ENCODE peak calls at places on chromosomes 5 and 9, in eight cellular contexts. T is fibroblast of lung, K is GM12864, B is lung, H is heart right ventricle, W is astrocyte of the spinal cord, J is neural progenitor cell, M is fibroblast of villous mesenchyme. U is an unnamed sample.
A peak's percentile ranks its signal among the peaks of the same experiment; 100 is the strongest.

GRCh38 chr5:132887326-132887725 is 13.9 kb downstream of the LEAP2 start:
- DNase-seq in T (no peak), K (no peak), B (no peak), H (no peak), W (no peak), J (no peak), M (peak; percentile 17), U (no peak)

GRCh38 chr5:120769291-120769872 is 305.3 kb downstream of the PRR16 start:
- DNase-seq in T (peak; percentile 62), K (no peak), B (no peak), H (no peak), W (no peak), J (no peak), M (peak; percentile 52), U (peak; percentile 92)

GRCh38 chr5:163894645-163895044 is 389.2 kb downstream of the MAT2B start:
- DNase-seq in T (peak; percentile 75), K (no peak), B (no peak), H (no peak), W (peak; percentile 66), J (no peak), M (peak; percentile 19), U (peak; percentile 26)

GRCh38 chr5:12217039-12217438 is 312.8 kb upstream of the CTNND2 start:
- DNase-seq in T (no peak), K (no peak), B (no peak), H (no peak), W (no peak), J (peak; percentile 71), M (no peak), U (no peak)

GRCh38 chr9:132238026-132238972 is 76.4 kb downstream of the NTNG2 start:
- DNase-seq in T (no peak), K (no peak), B (no peak), H (no peak), W (no peak), J (no peak), M (no peak), U (no peak)

GRCh38 chr9:88746744-88747398 is 211.9 kb downstream of the NXNL2 start:
- DNase-seq in T (no peak), K (no peak), B (no peak), H (no peak), W (no peak), J (peak; percentile 38), M (no peak), U (no peak)

GRCh38 chr5:75510417-75510835 is 1.0 kb downstream of the CERT1 start:
- DNase-seq in T (peak; percentile 50), K (no peak), B (no peak), H (no peak), W (peak; percentile 38), J (no peak), M (peak; percentile 46), U (peak; percentile 47)

GRCh38 chr9:109108318-109108717 is 11.4 kb downstream of the TMEM245 start:
- DNase-seq in T (peak; percentile 56), K (no peak), B (no peak), H (no peak), W (peak; percentile 70), J (no peak), M (peak; percentile 60), U (peak; percentile 37)

GRCh38 chr5:65263291-65263690 is 218.4 kb downstream of the ADAMTS6 start:
- DNase-seq in T (no peak), K (no peak), B (no peak), H (no peak), W (peak; percentile 43), J (no peak), M (peak; percentile 23), U (peak; percentile 83)

GRCh38 chr9:134419684-134420076 is 93.4 kb downstream of the RXRA start:
- DNase-seq in T (no peak), K (no peak), B (no peak), H (no peak), W (no peak), J (peak; percentile 66), M (no peak), U (no peak)

GRCh38 chr5:998276-998974 is 10.2 kb upstream of the NKD2 start:
- DNase-seq in T (no peak), K (no peak), B (no peak), H (peak; percentile 4), W (no peak), J (no peak), M (no peak), U (no peak)

GRCh38 chr9:114583371-114583770 is 4.2 kb upstream of the ATP6V1G1 start:
- DNase-seq in T (no peak), K (no peak), B (no peak), H (no peak), W (no peak), J (no peak), M (no peak), U (no peak)

GRCh38 chr5:133396187-133396621 is 216.1 kb downstream of the FSTL4 start:
- DNase-seq in T (no peak), K (no peak), B (peak; percentile 24), H (no peak), W (no peak), J (peak; percentile 90), M (no peak), U (no peak)

GRCh38 chr9:17509698-17510097 is 69.2 kb upstream of the SH3GL2 start:
- DNase-seq in T (no peak), K (no peak), B (no peak), H (no peak), W (peak; percentile 13), J (no peak), M (no peak), U (peak; percentile 33)

GRCh38 chr5:151793358-151793757 is 21.6 kb downstream of the G3BP1 start:
- DNase-seq in T (no peak), K (no peak), B (no peak), H (no peak), W (no peak), J (no peak), M (no peak), U (no peak)

GRCh38 chr5:1522601-1523479 is 920 bp downstream of the LPCAT1 start:
- DNase-seq in T (no peak), K (no peak), B (peak; percentile 30), H (peak; percentile 6), W (no peak), J (peak; percentile 59), M (peak; percentile 16), U (no peak)

GRCh38 chr5:82662340-82662739 is 384.2 kb upstream of the RPS23 start:
- DNase-seq in T (no peak), K (no peak), B (no peak), H (no peak), W (no peak), J (no peak), M (peak; percentile 38), U (no peak)

GRCh38 chr5:77846422-77847128 is 70.4 kb upstream of the TBCA start:
- DNase-seq in T (no peak), K (no peak), B (no peak), H (no peak), W (no peak), J (peak; percentile 70), M (no peak), U (no peak)

GRCh38 chr5:77847129-77847460 is 71.0 kb upstream of the TBCA start:
- DNase-seq in T (no peak), K (no peak), B (no peak), H (no peak), W (no peak), J (peak; percentile 47), M (no peak), U (no peak)

GRCh38 chr5:77844408-77845272 is 68.5 kb upstream of the TBCA start:
- DNase-seq in T (peak; percentile 30), K (no peak), B (no peak), H (no peak), W (no peak), J (peak; percentile 57), M (peak; percentile 12), U (no peak)

GRCh38 chr5:77843570-77844407 is 67.7 kb upstream of the TBCA start:
- DNase-seq in T (no peak), K (no peak), B (no peak), H (no peak), W (no peak), J (peak; percentile 68), M (no peak), U (no peak)

GRCh38 chr5:77845273-77845646 is 69.1 kb upstream of the TBCA start:
- DNase-seq in T (no peak), K (no peak), B (no peak), H (no peak), W (no peak), J (no peak), M (no peak), U (no peak)
- H3K4me3 ChIP-seq in T (no peak overlapping the region), K (no peak overlapping the region), B (no peak overlapping the region), H (peak overlapping the region; percentile 59), W (no peak overlapping the region), J (peak overlapping the region; percentile 44), M (peak overlapping the region; percentile 52), U (no peak overlapping the region)

GRCh38 chr9:137665697-137666504 is 47.1 kb downstream of the EHMT1 start:
- DNase-seq in T (peak; percentile 11), K (no peak), B (no peak), H (no peak), W (peak; percentile 41), J (peak; percentile 90), M (peak; percentile 59), U (peak; percentile 56)
- TF ChIP-seq CTCF in T (no peak), K (no peak), B (no peak), H (no peak), W (peak; percentile 46), J (peak; percentile 42), M (peak; percentile 54), U (peak; percentile 38)

GRCh38 chr9:98253563-98253962 is 1.9 kb downstream of the TBC1D2 start:
- DNase-seq in T (no peak), K (no peak), B (peak; percentile 59), H (no peak), W (no peak), J (no peak), M (no peak), U (no peak)

GRCh38 chr9:98249774-98250173 is 5.7 kb downstream of the TBC1D2 start:
- DNase-seq in T (no peak), K (no peak), B (no peak), H (no peak), W (no peak), J (no peak), M (no peak), U (no peak)

GRCh38 chr9:98248737-98249474 is 6.5 kb downstream of the TBC1D2 start:
- DNase-seq in T (peak; percentile 95), K (no peak), B (peak; percentile 82), H (peak; percentile 52), W (peak; percentile 93), J (no peak), M (peak; percentile 100), U (peak; percentile 89)

GRCh38 chr9:98254236-98255063 is 999 bp downstream of the TBC1D2 start:
- DNase-seq in T (no peak), K (no peak), B (no peak), H (no peak), W (peak; percentile 9), J (no peak), M (no peak), U (peak; percentile 23)

DNA sequence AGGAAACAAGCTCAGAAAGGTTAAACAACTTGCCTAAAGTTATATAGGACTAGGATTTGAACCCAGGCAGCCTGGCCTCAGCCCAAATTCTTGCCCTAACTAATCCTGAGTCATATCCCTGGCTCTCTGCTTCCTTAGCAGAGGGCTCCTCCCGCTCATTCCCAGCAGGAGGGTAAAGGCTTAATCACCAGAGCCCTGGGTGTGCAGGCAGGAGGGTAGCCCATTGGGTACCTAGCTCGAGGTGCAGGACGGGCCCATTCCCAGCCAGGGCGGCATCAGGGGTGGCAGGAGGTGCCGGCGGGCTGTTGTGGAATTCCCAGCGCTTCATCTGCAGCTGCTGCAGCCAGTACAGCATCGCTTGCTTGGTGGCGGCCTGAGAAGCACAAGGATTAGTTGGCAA is 3.9 kb downstream of the TBC1D2 start:
- DNase-seq in T (peak; percentile 64), K (no peak), B (no peak), H (no peak), W (peak; percentile 83), J (no peak), M (peak; percentile 71), U (peak; percentile 58)
- H3K4me3 ChIP-seq in T (no peak overlapping the region), K (no peak overlapping the region), B (no peak overlapping the region), H (no peak overlapping the region), W (no peak overlapping the region), J (no peak overlapping the region), M (no peak overlapping the region), U (no peak overlapping the region)

GRCh38 chr9:37295796-37296195 is 126.7 kb upstream of the GRHPR start:
- DNase-seq in T (no peak), K (no peak), B (no peak), H (no peak), W (no peak), J (no peak), M (no peak), U (no peak)
- TF ChIP-seq CTCF in T (peak; percentile 12), K (peak; percentile 38), B (no peak), H (no peak), W (no peak), J (peak; percentile 40), M (peak; percentile 18), U (no peak)

U was measured in AG10803.